ENCODE peak calls at places on chromosomes 1 and 21, in nine cellular contexts. Q, P, N, D, R, C, S, J and K are unnamed samples.

GRCh38 chr1:223225061-223225460 is 82.0 kb upstream of the TLR5 start:
- DNase-seq in Q (no peak), P (no peak), N (no peak), D (no peak), R (no peak), C (no peak), S (no peak), J (no peak), K (no peak)

GRCh38 chr1:103250441-103250861 is 142.1 kb upstream of the COL11A1 start:
- DNase-seq in Q (peak), P (no peak), N (no peak), D (no peak), R (no peak), C (peak), S (no peak), J (no peak), K (no peak)

GRCh38 chr1:30273456-30273855 is 449.9 kb downstream of the MATN1 start:
- DNase-seq in Q (no peak), P (no peak), N (no peak), D (no peak), R (no peak), C (no peak), S (no peak), J (no peak), K (no peak)

GRCh38 chr1:147651466-147651865 is 18.9 kb downstream of the ACP6 start:
- DNase-seq in Q (no peak), P (no peak), N (no peak), D (no peak), R (no peak), C (no peak), S (no peak), J (no peak), K (no peak)

GRCh38 chr1:89866568-89866967 is 45.7 kb downstream of the LRRC8D start:
- DNase-seq in Q (no peak), P (no peak), N (no peak), D (no peak), R (no peak), C (no peak), S (no peak), J (no peak), K (no peak)

GRCh38 chr1:211527006-211527405 is 35.0 kb upstream of the RD3 start:
- DNase-seq in Q (no peak), P (no peak), N (no peak), D (no peak), R (no peak), C (no peak), S (no peak), J (peak), K (no peak)

GRCh38 chr1:86231076-86231475 is 74.5 kb upstream of the COL24A1 start:
- DNase-seq in Q (no peak), P (no peak), N (no peak), D (no peak), R (no peak), C (no peak), S (no peak), J (no peak), K (peak)

GRCh38 chr1:200150721-200151120 is 123.2 kb downstream of the NR5A2 start:
- DNase-seq in Q (peak), P (no peak), N (no peak), D (no peak), R (peak), C (no peak), S (no peak), J (peak), K (peak)

GRCh38 chr1:108527135-108527534 is 32.8 kb upstream of the EEIG2 start:
- DNase-seq in Q (no peak), P (no peak), N (no peak), D (no peak), R (no peak), C (no peak), S (no peak), J (no peak), K (no peak)

GRCh38 chr1:63547621-63548294 is 24.4 kb downstream of the EFCAB7 start:
- DNase-seq in Q (peak), P (no peak), N (no peak), D (no peak), R (no peak), C (no peak), S (no peak), J (no peak), K (peak)

GRCh38 chr1:206766251-206766856 is 4.2 kb upstream of the IL19 start:
- DNase-seq in Q (peak), P (no peak), N (peak), D (no peak), R (peak), C (no peak), S (no peak), J (peak), K (peak)

GRCh38 chr1:220775238-220775853 is 11.4 kb upstream of the MTARC1 start:
- DNase-seq in Q (no peak), P (no peak), N (no peak), D (no peak), R (peak), C (peak), S (peak), J (peak), K (peak)

GRCh38 chr1:111214884-111215283 is 12.6 kb upstream of the CHI3L2 start:
- DNase-seq in Q (no peak), P (no peak), N (no peak), D (no peak), R (no peak), C (no peak), S (no peak), J (no peak), K (no peak)

GRCh38 chr1:231940721-231941120 is 314.1 kb downstream of the DISC1 start:
- DNase-seq in Q (no peak), P (no peak), N (no peak), D (no peak), R (no peak), C (no peak), S (no peak), J (no peak), K (peak)

GRCh38 chr1:219041819-219042218 is 131.9 kb upstream of the LYPLAL1 start:
- DNase-seq in Q (peak), P (no peak), N (no peak), D (no peak), R (no peak), C (no peak), S (no peak), J (no peak), K (peak)

GRCh38 chr21:16837319-16837718 is 675.5 kb upstream of the CXADR start:
- DNase-seq in Q (peak), P (no peak), N (no peak), D (no peak), R (no peak), C (no peak), S (no peak), J (no peak), K (no peak)

GRCh38 chr1:115725600-115725999 is 42.9 kb downstream of the CASQ2 start:
- DNase-seq in Q (no peak), P (no peak), N (no peak), D (peak), R (no peak), C (no peak), S (no peak), J (no peak), K (no peak)

GRCh38 chr1:33848205-33848604 is 15.7 kb upstream of the HMGB4 start:
- DNase-seq in Q (no peak), P (no peak), N (no peak), D (no peak), R (no peak), C (no peak), S (no peak), J (no peak), K (no peak)
- TF ChIP-seq CTCF in Q (no peak), P (no peak), N (no peak), D (no peak), R (no peak), C (no peak), S (no peak), J (no peak), K (no peak)

GRCh38 chr1:189693140-189693539 is 784.5 kb downstream of the BRINP3 start:
- DNase-seq in Q (no peak), P (no peak), N (no peak), D (no peak), R (no peak), C (no peak), S (no peak), J (no peak), K (peak)
- TF ChIP-seq CTCF in Q (no peak), P (no peak), N (no peak), D (no peak), R (no peak), C (no peak), S (no peak), J (no peak), K (no peak)

DNA sequence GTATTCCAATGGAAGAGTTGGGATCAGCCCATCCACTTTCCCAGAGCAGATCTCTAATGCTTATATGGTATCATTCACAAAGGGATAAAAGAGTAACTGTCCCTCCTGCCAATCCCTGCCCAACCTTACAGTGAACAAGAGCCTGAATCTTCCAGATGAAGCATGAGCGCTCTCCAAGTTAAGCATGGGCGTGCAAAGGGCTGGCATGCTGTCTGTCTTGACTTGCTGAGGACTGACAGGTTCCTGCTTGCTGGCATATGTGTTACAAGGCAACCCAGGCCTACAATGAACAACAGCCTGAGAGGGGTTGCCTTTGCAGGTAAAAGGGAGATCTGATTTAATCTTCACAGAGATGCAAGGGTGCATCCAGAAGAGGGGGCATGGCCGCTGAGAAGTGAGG is 155.6 kb upstream of the SOD1 start:
- DNase-seq in Q (no peak), P (no peak), N (no peak), D (no peak), R (no peak), C (no peak), S (no peak), J (no peak), K (no peak)
- TF ChIP-seq CTCF in Q (no peak), P (no peak), N (no peak), D (no peak), R (no peak), C (no peak), S (no peak), J (no peak), K (no peak)

DNA sequence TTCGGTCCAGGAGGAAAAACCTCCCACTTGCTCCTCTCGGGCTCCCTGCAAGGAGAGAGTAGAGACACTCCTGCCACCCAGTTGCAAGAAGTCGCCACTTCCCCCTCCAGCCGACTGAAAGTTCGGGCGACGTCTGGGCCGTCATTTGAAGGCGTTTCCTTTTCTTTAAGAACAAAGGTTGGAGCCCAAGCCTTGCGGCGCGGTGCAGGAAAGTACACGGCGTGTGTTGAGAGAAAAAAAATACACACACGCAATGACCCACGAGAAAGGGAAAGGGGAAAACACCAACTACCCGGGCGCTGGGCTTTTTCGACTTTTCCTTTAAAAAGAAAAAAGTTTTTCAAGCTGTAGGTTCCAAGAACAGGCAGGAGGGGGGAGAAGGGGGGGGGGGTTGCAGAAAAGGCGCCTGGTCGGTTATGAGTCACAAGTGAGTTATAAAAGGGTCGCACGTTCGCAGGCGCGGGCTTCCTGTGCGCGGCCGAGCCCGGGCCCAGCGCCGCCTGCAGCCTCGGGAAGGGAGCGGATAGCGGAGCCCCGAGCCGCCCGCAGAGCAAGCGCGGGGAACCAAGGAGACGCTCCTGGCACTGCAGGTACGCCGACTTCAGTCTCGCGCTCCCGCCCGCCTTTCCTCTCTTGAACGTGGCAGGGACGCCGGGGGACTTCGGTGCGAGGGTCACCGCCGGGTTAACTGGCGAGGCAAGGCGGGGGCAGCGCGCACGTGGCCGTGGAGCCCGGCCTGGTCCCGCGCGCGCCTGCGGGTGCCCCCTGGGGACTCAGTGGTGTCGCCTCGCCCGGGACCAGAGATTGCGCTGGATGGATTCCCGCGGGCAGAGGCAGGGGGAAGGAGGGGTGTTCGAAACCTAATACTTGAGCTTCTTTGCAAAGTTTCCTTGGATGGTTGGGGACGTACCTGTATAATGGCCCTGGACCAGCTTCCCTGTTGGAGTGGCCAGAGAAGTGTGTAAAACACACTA is 45.3 kb downstream of the MRPL39 start:
- DNase-seq in Q (peak), P (no peak), N (peak), D (peak), R (peak), C (peak), S (peak), J (peak), K (no peak)
- TF ChIP-seq CTCF in Q (peak), P (no peak), N (peak), D (no peak), R (peak), C (no peak), S (peak), J (peak), K (no peak)